ENCODE peak calls at places on chromosomes 13 and 19, in seven cellular contexts. W is GM23248, Q is GM23338, I is hepatocyte, O is HCT116, E is PC-3, P is SK-N-SH. C is an unnamed sample. For H3K9me2 and H3K27me3, the result is how much of the 10 kb centered on the place peaks cover.

GRCh38 chr19:17542793-17543582 is 12.5 kb upstream of the COLGALT1 start:
- DNase-seq in W (no peak), E (no peak), I (no peak), P (no peak), Q (no peak), O (no peak), C (no peak)

GRCh38 chr13:35283856-35284255 is 192.6 kb downstream of the MAB21L1 start:
- DNase-seq in E (peak), Q (no peak), W (peak), I (peak), O (no peak), P (no peak), C (peak)

GRCh38 chr13:48653074-48654054 is at the start of gene CYSLTR2:
- DNase-seq in O (no peak), E (no peak), I (peak), P (peak), Q (peak), W (peak), C (no peak)

GRCh38 chr19:39411832-39412099 is 703 bp upstream of the PLEKHG2 start:
- DNase-seq in I (peak), P (peak), O (peak), Q (peak), W (peak), E (peak), C (peak)

GRCh38 chr13:30307966-30308290 is 577 bp upstream of the KATNAL1 start:
- DNase-seq in Q (no peak), P (no peak), W (no peak), I (no peak), E (no peak), O (no peak), C (no peak)

GRCh38 chr13:92175330-92175729 is 776.9 kb downstream of the GPC5 start:
- DNase-seq in P (peak), E (peak), O (no peak), I (peak), Q (peak), W (peak), C (no peak)

GRCh38 chr13:38752726-38753125 is 65.8 kb downstream of the FREM2 start:
- DNase-seq in W (no peak), I (no peak), Q (no peak), P (no peak), O (no peak), E (no peak), C (no peak)

GRCh38 chr19:58328999-58329398 is 2.2 kb downstream of the ZSCAN22 start:
- DNase-seq in P (peak), W (no peak), E (peak), I (no peak), O (no peak), Q (peak), C (no peak)

GRCh38 chr13:57136093-57136492 is 4.6 kb upstream of the PRR20A start:
- DNase-seq in P (no peak), O (no peak), E (no peak), W (no peak), I (no peak), Q (no peak), C (no peak)

GRCh38 chr19:43779820-43780219 is 953 bp downstream of the KCNN4 start:
- DNase-seq in I (peak), W (no peak), E (peak), Q (no peak), P (no peak), O (no peak), C (peak)

GRCh38 chr19:1566392-1567115 is 1.6 kb downstream of the MEX3D start:
- DNase-seq in I (peak), W (peak), O (no peak), Q (peak), E (peak), P (peak), C (no peak)

GRCh38 chr13:99361197-99361596 is 54.0 kb upstream of the GPR183 start:
- DNase-seq in P (no peak), I (no peak), O (no peak), W (no peak), E (no peak), Q (no peak), C (no peak)

GRCh38 chr13:97245011-97245410 is 22.9 kb downstream of the MBNL2 start:
- DNase-seq in O (no peak), Q (no peak), P (no peak), W (no peak), I (no peak), E (no peak), C (no peak)

GRCh38 chr19:18156841-18157464 is 4.0 kb downstream of the PIK3R2 start:
- DNase-seq in Q (no peak), I (peak), O (peak), W (peak), E (peak), P (peak), C (no peak)

GRCh38 chr13:111897178-111897845 is 169.6 kb upstream of the SOX1 start:
- DNase-seq in E (no peak), I (no peak), O (no peak), P (no peak), Q (no peak), W (no peak), C (no peak)

GRCh38 chr19:8610041-8610927 is at the start of gene ADAMTS10:
- DNase-seq in O (no peak), P (peak), I (peak), E (no peak), W (peak), Q (peak), C (no peak)

GRCh38 chr13:100800283-100800875 is 125.8 kb upstream of the TMTC4 start:
- DNase-seq in I (no peak), O (no peak), E (no peak), W (no peak), P (no peak), Q (no peak), C (no peak)

GRCh38 chr13:55437162-55437561 is 1703.6 kb upstream of the PRR20A start:
- DNase-seq in O (no peak), Q (peak), E (no peak), P (no peak), W (no peak), I (no peak), C (no peak)

GRCh38 chr19:30856376-30856775 is 484.2 kb downstream of the ZNF536 start:
- DNase-seq in O (no peak), P (no peak), W (no peak), E (no peak), I (no peak), Q (no peak), C (no peak)

GRCh38 chr13:81001828-81002385 is 661.0 kb upstream of the SPRY2 start:
- DNase-seq in P (no peak), O (no peak), Q (no peak), W (no peak), E (no peak), I (no peak), C (no peak)

GRCh38 chr13:101739382-101740178 is 287.1 kb downstream of the ITGBL1 start:
- DNase-seq in Q (no peak), W (no peak), I (no peak), O (no peak), P (no peak), E (no peak), C (no peak)

GRCh38 chr13:83906240-83906820 is 24.1 kb upstream of the SLITRK1 start:
- DNase-seq in I (no peak), Q (no peak), O (no peak), W (no peak), P (no peak), E (no peak), C (peak)

GRCh38 chr13:20193924-20194631 is 1.3 kb upstream of the GJB2 start:
- DNase-seq in E (no peak), Q (peak), P (no peak), O (no peak), W (peak), I (no peak), C (no peak)

GRCh38 chr13:40342901-40343300 is 323.5 kb downstream of the FOXO1 start:
- DNase-seq in Q (no peak), W (no peak), P (no peak), O (no peak), I (no peak), E (no peak), C (no peak)

GRCh38 chr13:42754801-42755513 is 26.4 kb upstream of the FAM216B start:
- DNase-seq in O (no peak), W (no peak), I (no peak), Q (no peak), P (no peak), E (no peak), C (no peak)

GRCh38 chr13:40146586-40147240 is 491.3 kb downstream of the COG6 start:
- DNase-seq in Q (no peak), O (no peak), P (peak), W (no peak), I (no peak), E (no peak), C (no peak)

GRCh38 chr13:46622918-46623256 is 69.9 kb downstream of the LRCH1 start:
- DNase-seq in Q (no peak), E (peak), O (no peak), P (peak), I (peak), W (peak), C (no peak)

GRCh38 chr13:76455960-76456359 is 430.2 kb downstream of the KCTD12 start:
- DNase-seq in W (no peak), P (no peak), E (peak), Q (no peak), O (no peak), I (no peak), C (no peak)

GRCh38 chr13:19967619-19968018 is 9.1 kb downstream of the ZMYM2 start:
- DNase-seq in P (no peak), O (no peak), E (no peak), Q (no peak), W (no peak), I (no peak), C (no peak)

GRCh38 chr19:35114656-35115537 is 726 bp upstream of the FXYD3 start:
- DNase-seq in Q (peak), E (peak), I (peak), P (peak), W (peak), O (peak), C (peak)

GRCh38 chr13:76632388-76633044 is 253.7 kb downstream of the KCTD12 start:
- DNase-seq in P (no peak), E (no peak), W (no peak), I (peak), O (no peak), Q (peak), C (no peak)

GRCh38 chr19:3375221-3376088 is 9.1 kb downstream of the NFIC start:
- DNase-seq in O (no peak), Q (no peak), E (no peak), I (no peak), P (peak), W (peak), C (no peak)

DNA sequence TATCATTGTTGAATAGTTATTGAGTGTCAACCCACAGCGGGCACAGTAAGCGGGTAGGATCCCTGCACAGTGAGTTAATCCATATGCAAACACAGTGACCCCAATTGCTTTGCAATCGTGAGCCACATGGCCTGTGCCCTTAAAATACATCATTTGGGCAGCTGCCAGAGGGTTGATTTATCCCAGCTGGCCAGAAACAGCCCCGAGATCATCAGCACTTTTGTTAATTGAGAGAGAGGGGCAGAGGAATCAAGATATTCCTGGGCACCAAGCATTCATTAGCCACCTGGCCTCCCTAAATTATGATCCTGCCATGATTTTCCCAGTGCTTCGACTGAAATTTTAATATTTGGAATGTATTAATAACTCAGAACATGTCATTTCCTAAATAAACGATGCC is 9.8 kb upstream of the CNMD start:
- DNase-seq in P (peak), Q (no peak), W (no peak), O (no peak), E (no peak), I (no peak), C (no peak)
- H3K9me2 ChIP-seq in P (under half), Q (under half), W (under half), O (under half), E (under half), I (under half), C (under half)

GRCh38 chr19:49977846-49978245 is 16.9 kb upstream of the SIGLEC11 start:
- DNase-seq in Q (no peak), O (no peak), W (no peak), P (no peak), E (no peak), I (no peak), C (no peak)

GRCh38 chr19:49975051-49975450 is 14.1 kb upstream of the SIGLEC11 start:
- DNase-seq in P (no peak), I (no peak), O (no peak), Q (no peak), E (no peak), W (no peak), C (no peak)

GRCh38 chr19:49976496-49976895 is 15.5 kb upstream of the SIGLEC11 start:
- DNase-seq in I (no peak), Q (no peak), P (no peak), E (no peak), W (peak), O (no peak), C (no peak)

GRCh38 chr19:49977111-49977510 is 16.1 kb upstream of the SIGLEC11 start:
- DNase-seq in I (no peak), O (no peak), E (no peak), Q (no peak), P (no peak), W (no peak), C (no peak)

DNA sequence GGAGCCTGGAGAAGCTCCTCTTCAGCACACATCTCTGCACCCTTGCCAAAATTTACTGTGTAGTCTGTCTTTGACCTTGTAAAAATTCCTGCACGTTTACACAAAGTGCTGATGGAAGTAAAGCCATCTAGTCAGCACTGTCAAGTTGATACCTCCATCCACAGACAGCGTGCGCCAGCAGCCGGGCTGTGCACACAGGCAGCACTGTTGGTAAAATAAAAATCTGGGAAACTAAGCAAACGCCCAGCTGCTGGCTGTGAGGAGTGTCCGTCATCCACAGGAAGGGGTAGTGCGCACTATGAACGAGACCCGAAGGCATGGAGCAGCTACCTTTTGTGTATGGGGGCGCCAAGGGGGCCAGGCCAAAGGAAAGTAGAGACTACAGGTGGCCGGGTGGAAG is 17.4 kb upstream of the SIGLEC11 start:
- DNase-seq in Q (no peak), E (no peak), I (no peak), P (no peak), W (no peak), O (no peak), C (no peak)
- H3K27me3 ChIP-seq in Q (under half), E (under half), I (under half), P (under half), W (under half), O (under half), C (under half)

GRCh38 chr13:113489171-113489548 is 1.4 kb downstream of the DCUN1D2 start:
- DNase-seq in Q (peak), I (peak), P (no peak), O (no peak), E (peak), W (no peak), C (no peak)
- H3K4me3 ChIP-seq in Q (peak), I (peak), P (peak), O (peak), E (peak), W (peak), C (peak)

GRCh38 chr19:38266981-38267597 is 2.7 kb downstream of the SPINT2 start:
- DNase-seq in Q (no peak), I (peak), W (peak), E (peak), O (peak), P (no peak), C (peak)

GRCh38 chr19:38270587-38271167 is 6.3 kb downstream of the SPINT2 start:
- DNase-seq in O (no peak), P (no peak), Q (no peak), W (peak), E (peak), I (no peak), C (no peak)

GRCh38 chr19:38267780-38268430 is 3.5 kb downstream of the SPINT2 start:
- DNase-seq in I (no peak), E (peak), O (no peak), W (no peak), Q (peak), P (no peak), C (peak)

GRCh38 chr19:38266070-38266469 is 1.7 kb downstream of the SPINT2 start:
- DNase-seq in O (no peak), I (no peak), W (no peak), Q (no peak), P (no peak), E (peak), C (peak)

DNA sequence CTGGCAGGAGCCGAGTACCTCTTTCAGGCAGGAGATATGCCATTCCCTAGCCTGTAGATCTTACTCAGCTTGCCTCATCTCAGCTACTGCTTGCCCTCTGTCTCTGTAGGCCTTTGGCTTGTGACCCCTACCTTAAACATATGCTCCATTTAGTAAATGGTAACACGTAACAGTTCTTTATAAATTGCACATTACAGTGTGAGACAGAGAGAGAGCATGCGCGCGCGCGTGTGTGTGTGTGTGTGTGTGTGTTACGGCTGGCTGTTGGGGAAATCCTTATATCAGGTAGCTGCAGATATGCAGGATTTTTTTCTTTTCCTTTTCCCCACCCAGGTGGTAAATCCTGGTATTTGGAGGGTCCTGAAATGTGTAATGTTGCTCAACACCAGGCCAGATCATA is 4.2 kb downstream of the SPINT2 start:
- DNase-seq in W (no peak), P (no peak), O (no peak), I (peak), Q (no peak), E (no peak), C (no peak)
- H3K9me2 ChIP-seq in W (under half), P (under half), O (under half), I (under half), Q (under half), E (under half), C (under half)

GRCh38 chr19:13054605-13055212 is 47.9 kb downstream of the LYL1 start:
- DNase-seq in W (peak), P (no peak), Q (no peak), I (no peak), E (no peak), O (no peak), C (no peak)
- H3K27me3 ChIP-seq in W (under half), P (under half), Q (half or more), I (under half), E (under half), O (under half), C (under half)

DNA sequence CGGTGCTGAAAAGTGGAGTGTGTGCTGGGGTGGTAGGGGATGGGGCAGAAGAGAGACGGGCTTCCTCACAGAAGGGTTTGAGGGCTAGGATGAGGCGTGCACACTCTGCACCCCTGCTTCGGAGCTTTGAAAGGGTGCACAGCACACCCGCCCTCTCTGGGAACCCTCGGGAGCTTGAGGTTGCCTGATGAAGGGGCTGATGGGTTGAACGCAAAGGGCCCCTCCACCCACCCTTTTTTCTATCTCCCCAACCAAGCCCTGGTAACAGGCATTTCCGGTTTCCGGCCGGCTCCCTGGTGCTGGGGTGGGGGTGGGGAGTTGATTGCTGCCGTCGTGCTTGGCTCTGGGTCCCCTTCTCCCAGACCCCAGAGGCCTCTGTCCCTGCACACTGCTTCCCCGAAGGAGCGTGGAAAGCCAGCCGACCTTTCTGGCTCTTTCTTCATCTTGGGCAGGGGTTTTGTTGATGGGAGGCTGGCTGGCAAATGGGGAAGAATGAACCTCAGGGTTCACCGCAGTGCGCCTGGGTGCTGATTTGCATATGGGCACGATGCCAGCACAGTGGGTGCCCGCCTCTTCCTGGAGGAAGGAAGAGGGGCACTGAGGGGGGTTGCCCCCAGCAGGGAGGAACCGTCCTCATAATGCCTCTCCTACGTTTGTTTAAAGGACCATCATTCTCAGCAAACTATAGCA is 29.0 kb downstream of the VAV1 start:
- DNase-seq in W (peak), Q (peak), O (peak), I (no peak), P (peak), E (peak), C (peak)
- H3K4me3 ChIP-seq in W (peak), Q (peak), O (peak), I (no peak), P (peak), E (peak), C (peak)

GRCh38 chr19:5480427-5480836 is 25.2 kb downstream of the ZNRF4 start:
- DNase-seq in E (peak), O (peak), Q (peak), I (no peak), P (peak), W (peak), C (peak)
- H3K9me2 ChIP-seq in E (under half), O (under half), Q (under half), I (under half), P (under half), W (under half), C (under half)

DNA sequence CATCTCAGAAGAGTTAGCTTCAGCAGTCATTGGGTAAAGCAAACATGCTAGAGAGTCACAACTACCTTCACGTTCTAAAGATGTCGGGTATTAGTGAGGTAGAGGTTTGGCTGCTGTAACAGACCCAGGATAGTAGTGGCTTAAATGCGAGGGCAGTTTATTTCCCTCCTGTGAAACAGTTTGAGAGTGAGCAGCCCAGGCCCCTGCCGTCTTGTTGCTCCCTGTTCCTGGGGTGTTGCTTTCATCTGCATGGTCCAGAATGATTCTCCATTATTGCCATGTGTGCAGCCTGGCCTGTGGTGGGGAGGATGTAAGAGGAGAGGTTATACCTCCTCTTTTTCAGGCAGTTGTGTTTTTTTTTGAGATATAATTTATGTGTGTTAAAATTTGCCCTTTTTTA is 63.7 kb downstream of the SIPA1L3 start:
- DNase-seq in P (no peak), Q (no peak), I (no peak), E (no peak), W (no peak), O (no peak), C (no peak)
- H3K27me3 ChIP-seq in P (under half), Q (under half), I (under half), E (under half), W (under half), O (under half), C (under half)

C was measured in PC-9.